ENCODE peak calls at places on chromosome 22, in five cellular contexts. S is CD8-positive, alpha-beta T cell; R is astrocyte of the spinal cord; L is coronary artery; O is heart left ventricle. M is an unnamed sample.

GRCh38 chr22:33535937-33536875 is 384.1 kb downstream of the LARGE1 start:
- DNase-seq in R (no peak), O (no peak), L (no peak), S (no peak), M (no peak)

GRCh38 chr22:29635734-29636357 is 32.4 kb downstream of the NF2 start:
- DNase-seq in R (peak; percentile 72), S (no peak), L (no peak), O (no peak), M (peak; percentile 77)

GRCh38 chr22:35944458-35944857 is 84.2 kb downstream of the RBFOX2 start:
- DNase-seq in O (no peak), S (no peak), R (no peak), L (no peak), M (no peak)

GRCh38 chr22:21681566-21682370 is 16.0 kb downstream of the PPIL2 start:
- DNase-seq in O (no peak), S (no peak), R (no peak), L (no peak), M (no peak)

GRCh38 chr22:29155966-29156365 is 49.7 kb upstream of the EMID1 start:
- DNase-seq in L (no peak), S (no peak), O (no peak), R (no peak), M (no peak)

GRCh38 chr22:41557401-41558240 is 3.2 kb upstream of the CSDC2 start:
- DNase-seq in S (no peak), O (peak; percentile 79), L (peak; percentile 92), R (peak; percentile 87), M (peak; percentile 94)

GRCh38 chr22:44192098-44192810 is 11.5 kb downstream of the PARVG start:
- DNase-seq in S (peak; percentile 47), L (no peak), R (no peak), O (no peak), M (peak; percentile 7)

GRCh38 chr22:23697031-23697970 is 6.5 kb downstream of the RGL4 start:
- DNase-seq in R (no peak), O (no peak), S (no peak), L (no peak), M (no peak)

GRCh38 chr22:42340695-42341383 is 70.4 kb upstream of the TCF20 start:
- DNase-seq in R (no peak), L (no peak), S (no peak), O (no peak), M (no peak)

GRCh38 chr22:36577019-36577418 is 48.1 kb upstream of the EIF3D start:
- DNase-seq in O (no peak), S (no peak), L (no peak), R (peak; percentile 84), M (peak; percentile 12)

GRCh38 chr22:32558681-32559355 is 84.2 kb downstream of the FBXO7 start:
- DNase-seq in O (no peak), L (peak; percentile 87), R (peak; percentile 71), S (no peak), M (peak; percentile 24)

GRCh38 chr22:17779286-17780115 is 5.2 kb upstream of the BID start:
- DNase-seq in O (no peak), S (no peak), R (no peak), L (no peak), M (no peak)

GRCh38 chr22:49760280-49760629 is 67.4 kb downstream of the BRD1 start:
- DNase-seq in S (no peak), R (no peak), L (no peak), O (no peak), M (peak; percentile 11)

GRCh38 chr22:23418159-23418788 is 161.8 kb downstream of the IGLL1 start:
- DNase-seq in R (no peak), L (peak; percentile 53), O (no peak), S (no peak), M (no peak)

GRCh38 chr22:42688241-42688913 is 32.3 kb downstream of the A4GALT start:
- DNase-seq in L (peak; percentile 99), S (no peak), R (peak; percentile 93), O (peak; percentile 89), M (peak; percentile 95)

GRCh38 chr22:22720724-22721261 is 76.4 kb downstream of the GGTLC2 start:
- DNase-seq in R (no peak), L (no peak), O (no peak), S (no peak), M (peak; percentile 42)

GRCh38 chr22:21857501-21857914 is 9.9 kb downstream of the MAPK1 start:
- DNase-seq in R (no peak), O (no peak), L (no peak), S (no peak), M (no peak)

GRCh38 chr22:36365020-36365411 is 22.8 kb downstream of the MYH9 start:
- DNase-seq in O (no peak), R (peak; percentile 97), L (peak; percentile 90), S (peak; percentile 90), M (peak; percentile 97)

GRCh38 chr22:21876486-21877176 is 9.2 kb upstream of the MAPK1 start:
- DNase-seq in L (no peak), O (no peak), R (no peak), S (no peak), M (peak; percentile 75)

GRCh38 chr22:40396882-40397281 is 26.5 kb downstream of the SGSM3 start:
- DNase-seq in R (peak; percentile 80), L (no peak), S (no peak), O (peak; percentile 48), M (peak; percentile 91)

GRCh38 chr22:35418088-35418487 is 18.1 kb downstream of the MCM5 start:
- DNase-seq in R (no peak), O (no peak), S (no peak), L (no peak), M (peak; percentile 40)

GRCh38 chr22:45064313-45065268 is 54.8 kb upstream of the PHF21B start:
- DNase-seq in L (no peak), S (peak; percentile 8), R (peak; percentile 87), O (no peak), M (peak; percentile 42)

GRCh38 chr22:42670921-42671709 is 21.9 kb upstream of the CYB5R3 start:
- DNase-seq in O (no peak), L (no peak), R (no peak), S (no peak), M (peak; percentile 64)

GRCh38 chr22:36465232-36466021 is 16.0 kb downstream of the TXN2 start:
- DNase-seq in S (no peak), R (peak; percentile 93), L (peak; percentile 90), O (peak; percentile 87), M (peak; percentile 93)

GRCh38 chr22:44046485-44047141 is 22.5 kb downstream of the PARVB start:
- DNase-seq in R (no peak), L (no peak), S (no peak), O (peak; percentile 57), M (no peak)

GRCh38 chr22:33605686-33606085 is 314.6 kb downstream of the LARGE1 start:
- DNase-seq in S (no peak), R (no peak), L (no peak), O (peak; percentile 58), M (no peak)

GRCh38 chr22:46827781-46828180 is 65.3 kb downstream of the TBC1D22A start:
- DNase-seq in O (no peak), L (peak; percentile 24), R (no peak), S (no peak), M (no peak)
- TF ChIP-seq CTCF in O (no peak), L (no peak), R (no peak), S (no peak), M (no peak)

DNA sequence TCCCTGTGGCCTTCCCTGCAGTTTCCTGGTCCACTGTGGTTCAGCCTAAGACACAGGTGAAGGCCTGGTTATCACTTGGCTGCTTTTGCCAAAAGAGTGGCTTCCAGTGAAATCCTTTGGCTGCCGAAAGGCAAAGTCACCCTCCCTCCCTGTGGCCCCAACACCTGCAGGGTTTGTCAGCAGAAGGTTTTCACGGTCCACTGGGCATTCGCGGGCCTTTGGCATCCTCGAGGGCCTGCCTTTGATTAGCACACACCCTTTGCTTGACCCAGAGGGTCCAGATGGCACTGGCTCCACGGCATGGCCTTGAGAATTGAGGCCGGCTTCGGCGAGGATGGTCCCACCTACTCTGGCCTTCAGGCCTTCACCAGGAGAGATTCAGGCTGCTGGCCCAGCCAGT is 35.3 kb downstream of the RTN4R start:
- DNase-seq in R (no peak), O (no peak), S (no peak), L (no peak), M (no peak)
- H3K4me3 ChIP-seq in R (no peak overlapping the region), O (no peak overlapping the region), S (no peak overlapping the region), L (no peak overlapping the region), M (no peak overlapping the region)

GRCh38 chr22:27315833-27316232 is 485.7 kb downstream of the MN1 start:
- DNase-seq in S (no peak), R (no peak), O (no peak), L (no peak), M (no peak)

GRCh38 chr22:27317961-27318360 is 483.6 kb downstream of the MN1 start:
- DNase-seq in L (no peak), R (no peak), O (no peak), S (no peak), M (no peak)

GRCh38 chr22:27318516-27318915 is 483.0 kb downstream of the MN1 start:
- DNase-seq in R (peak; percentile 48), S (no peak), O (peak; percentile 47), L (no peak), M (peak; percentile 94)

GRCh38 chr22:27314276-27314807 is 487.2 kb downstream of the MN1 start:
- DNase-seq in S (no peak), R (no peak), L (no peak), O (no peak), M (no peak)

GRCh38 chr22:27317156-27317555 is 484.4 kb downstream of the MN1 start:
- DNase-seq in L (no peak), R (no peak), S (no peak), O (no peak), M (peak; percentile 28)
- TF ChIP-seq CTCF in L (no peak), R (peak; percentile 24), S (no peak), O (no peak), M (peak; percentile 31)

GRCh38 chr22:31243339-31244043 is 31.4 kb downstream of the LIMK2 start:
- DNase-seq in O (no peak), S (no peak), R (peak; percentile 52), L (no peak), M (peak; percentile 50)
- H3K4me3 ChIP-seq in O (no peak overlapping the region), S (no peak overlapping the region), R (no peak overlapping the region), L (no peak overlapping the region), M (no peak overlapping the region)

M was measured in fibroblast of pulmonary artery.